ENCODE peak calls at places on chromosomes 12 and 14, in five cellular contexts. G is neural crest cell, T is activated B cell treated with CpG ODN at 0.5 μM for 24 hours, X is tibial nerve, D is mesothelial cell of epicardium. V is an unnamed sample.

GRCh38 chr12:96571101-96571862 is 81.9 kb downstream of the CFAP54 start:
- DNase-seq in X (no peak), G (no peak), T (no peak), D (no peak), V (peak; percentile 44)

GRCh38 chr12:124788936-124789555 is 74.6 kb downstream of the SCARB1 start:
- DNase-seq in X (no peak), D (no peak), G (no peak), T (no peak), V (no peak)

GRCh38 chr12:41277019-41277770 is 89.1 kb downstream of the PDZRN4 start:
- DNase-seq in G (peak; percentile 28), X (no peak), T (no peak), D (no peak), V (peak; percentile 11)

GRCh38 chr12:79933580-79934264 is 1.2 kb downstream of the PPP1R12A start:
- DNase-seq in D (no peak), G (no peak), X (no peak), T (no peak), V (peak; percentile 25)

GRCh38 chr14:100407376-100408102 is 84.4 kb downstream of the SLC25A47 start:
- DNase-seq in G (no peak), D (no peak), T (no peak), X (no peak), V (no peak)

GRCh38 chr12:88393017-88393767 is 187.1 kb downstream of the KITLG start:
- DNase-seq in X (no peak), D (no peak), T (no peak), G (no peak), V (no peak)

GRCh38 chr12:23564454-23564853 is 385.0 kb downstream of the SOX5 start:
- DNase-seq in T (no peak), G (no peak), X (no peak), D (no peak), V (no peak)

GRCh38 chr12:87405918-87406317 is 623.3 kb downstream of the C12orf50 start:
- DNase-seq in G (no peak), T (no peak), X (no peak), D (no peak), V (no peak)

GRCh38 chr14:66503532-66503931 is 4.4 kb upstream of the GPHN start:
- DNase-seq in X (no peak), D (no peak), T (no peak), G (no peak), V (no peak)

GRCh38 chr12:110314308-110314707 is 33.3 kb downstream of the ATP2A2 start:
- DNase-seq in G (no peak), X (no peak), T (no peak), D (no peak), V (no peak)

GRCh38 chr14:103292426-103293374 is 41.3 kb upstream of the EIF5 start:
- DNase-seq in G (peak; percentile 83), T (peak; percentile 73), D (peak; percentile 63), X (peak; percentile 67), V (peak; percentile 87)

GRCh38 chr14:102403028-102403427 is 40.3 kb downstream of the TECPR2 start:
- DNase-seq in T (no peak), G (no peak), D (no peak), X (no peak), V (no peak)

GRCh38 chr14:28163261-28163660 is 603.3 kb upstream of the FOXG1 start:
- DNase-seq in D (no peak), G (no peak), T (no peak), X (no peak), V (no peak)

GRCh38 chr12:120761581-120761980 is 36.0 kb downstream of the ACADS start:
- DNase-seq in D (no peak), T (no peak), X (no peak), G (no peak), V (no peak)

GRCh38 chr14:24273422-24273998 is 2.1 kb upstream of the RABGGTA start:
- DNase-seq in G (no peak), D (no peak), X (no peak), T (no peak), V (no peak)

DNA sequence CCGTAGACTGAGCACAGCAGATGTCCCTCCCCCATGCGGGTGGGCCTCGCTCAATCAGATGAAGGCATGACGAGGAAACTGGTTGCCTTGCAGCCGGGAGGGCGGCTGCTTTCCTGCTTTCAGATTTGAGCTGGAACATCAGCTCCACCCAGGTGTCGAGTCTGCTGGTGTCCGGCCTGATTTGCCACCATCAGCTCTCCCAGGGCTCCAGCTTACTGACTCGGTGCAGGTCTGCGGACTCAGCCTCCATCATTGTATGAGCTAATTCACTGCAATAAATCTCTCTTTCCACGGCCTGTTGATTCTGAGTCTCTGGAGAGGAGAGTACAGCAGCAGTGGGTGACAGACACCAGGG is 156.2 kb downstream of the KIF26A start:
- DNase-seq in D (peak; percentile 5), G (no peak), X (no peak), T (no peak), V (no peak)
- TF ChIP-seq CTCF in D (no peak), G (no peak), X (no peak), T (no peak), V (no peak)

DNA sequence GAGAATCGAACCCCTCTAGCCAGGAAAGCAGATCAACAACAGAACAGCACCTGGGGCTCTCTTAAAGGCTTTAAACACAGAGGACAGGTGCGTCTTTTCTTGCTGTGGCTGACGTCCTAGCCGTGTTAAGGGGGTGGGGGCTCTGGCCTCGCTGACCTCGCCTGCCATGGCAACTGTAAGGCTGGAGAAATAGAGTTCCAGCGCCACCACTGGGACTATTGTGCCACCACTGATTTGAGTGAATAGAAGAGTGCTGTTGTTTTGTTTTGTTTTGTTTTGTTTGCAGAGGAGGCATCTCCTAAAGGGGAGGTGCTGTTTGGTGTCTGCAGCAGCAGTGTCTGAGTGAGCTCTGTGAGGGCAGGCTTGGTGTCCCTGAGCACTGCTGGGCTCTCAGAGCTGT is 34.2 kb upstream of the PRMT8 start:
- DNase-seq in T (no peak), X (no peak), G (peak; percentile 25), D (no peak), V (peak; percentile 4)
- TF ChIP-seq CTCF in T (no peak), X (no peak), G (peak; percentile 35), D (no peak), V (no peak)

GRCh38 chr12:77615331-77615730 is 215.4 kb upstream of the NAV3 start:
- DNase-seq in D (no peak), X (no peak), G (no peak), T (no peak), V (no peak)
- TF ChIP-seq CTCF in D (no peak), X (no peak), G (peak; percentile 36), T (no peak), V (no peak)

DNA sequence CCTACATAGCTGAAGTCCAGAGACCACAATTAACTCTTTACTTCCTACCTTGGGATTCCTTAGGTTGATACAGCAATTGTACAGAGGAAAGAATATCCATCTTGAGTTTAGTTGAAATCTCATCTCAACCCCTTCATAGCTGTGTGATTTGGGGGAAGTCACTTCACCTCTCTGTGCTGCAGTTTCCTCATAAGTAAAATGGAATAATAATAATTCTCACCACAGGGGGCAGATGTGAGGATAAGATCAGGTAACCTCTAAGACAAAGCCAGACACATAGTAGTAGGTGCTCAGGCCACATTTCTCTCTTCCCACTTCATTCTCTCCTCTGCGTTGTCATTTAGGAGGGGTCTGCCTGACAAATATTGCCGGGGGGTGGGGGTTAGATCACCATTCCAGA is 6.7 kb downstream of the FOXN4 start:
- DNase-seq in D (no peak), G (no peak), X (no peak), T (no peak), V (no peak)
- TF ChIP-seq CTCF in D (peak; percentile 30), G (peak; percentile 45), X (no peak), T (no peak), V (peak; percentile 19)

V was measured in activated CD8-positive, alpha-beta T cell treated with anti-CD3 and anti-CD28 coated beads for 36 hours.